ENCODE peak calls at places on chromosome 22, in ten cellular contexts. One of them, this sample, is unnamed.

GRCh38 chr22:46293591-46294260 is 2.9 kb upstream of the GTSE1 start:
- DNase-seq in MCF 10A: no peak
- DNase-seq in KBM-7: peak; percentile 75
- DNase-seq in CD4-positive, alpha-beta T cell: no peak
- DNase-seq in renal cortical epithelial cell: no peak
- DNase-seq in kidney epithelial cell: no peak
- DNase-seq in kidney: no peak
- DNase-seq in CD8-positive, alpha-beta memory T cell: no peak
- DNase-seq in naive thymus-derived CD8-positive, alpha-beta T cell: peak; percentile 31
- DNase-seq in GM23248: peak; percentile 83
- DNase-seq in this sample: peak; percentile 82

GRCh38 chr22:37334461-37334858 is 52.2 kb downstream of the CYTH4 start:
- DNase-seq in MCF 10A: no peak
- DNase-seq in KBM-7: no peak
- DNase-seq in CD4-positive, alpha-beta T cell: no peak
- DNase-seq in renal cortical epithelial cell: no peak
- DNase-seq in kidney epithelial cell: no peak
- DNase-seq in kidney: no peak
- DNase-seq in CD8-positive, alpha-beta memory T cell: no peak
- DNase-seq in naive thymus-derived CD8-positive, alpha-beta T cell: no peak
- DNase-seq in GM23248: no peak
- DNase-seq in this sample: no peak

GRCh38 chr22:44256860-44257560 is 55.7 kb downstream of the SHISAL1 start:
- DNase-seq in MCF 10A: no peak
- DNase-seq in KBM-7: no peak
- DNase-seq in CD4-positive, alpha-beta T cell: no peak
- DNase-seq in renal cortical epithelial cell: no peak
- DNase-seq in kidney epithelial cell: no peak
- DNase-seq in kidney: no peak
- DNase-seq in CD8-positive, alpha-beta memory T cell: no peak
- DNase-seq in naive thymus-derived CD8-positive, alpha-beta T cell: no peak
- DNase-seq in GM23248: no peak
- DNase-seq in this sample: no peak

GRCh38 chr22:38282397-38282796 is 9.6 kb upstream of the TMEM184B start:
- DNase-seq in MCF 10A: no peak
- DNase-seq in KBM-7: no peak
- DNase-seq in CD4-positive, alpha-beta T cell: no peak
- DNase-seq in renal cortical epithelial cell: no peak
- DNase-seq in kidney epithelial cell: no peak
- DNase-seq in kidney: no peak
- DNase-seq in CD8-positive, alpha-beta memory T cell: no peak
- DNase-seq in naive thymus-derived CD8-positive, alpha-beta T cell: no peak
- DNase-seq in GM23248: no peak
- DNase-seq in this sample: no peak

GRCh38 chr22:24758164-24758799 is 16.2 kb downstream of the PIWIL3 start:
- DNase-seq in MCF 10A: peak; percentile 71
- DNase-seq in KBM-7: peak; percentile 74
- DNase-seq in CD4-positive, alpha-beta T cell: peak; percentile 45
- DNase-seq in renal cortical epithelial cell: peak; percentile 40
- DNase-seq in kidney epithelial cell: no peak
- DNase-seq in kidney: no peak
- DNase-seq in CD8-positive, alpha-beta memory T cell: peak; percentile 26
- DNase-seq in naive thymus-derived CD8-positive, alpha-beta T cell: peak; percentile 50
- DNase-seq in GM23248: peak; percentile 66
- DNase-seq in this sample: peak; percentile 67

GRCh38 chr22:44450503-44450902 is 47.5 kb downstream of the RTL6 start:
- DNase-seq in MCF 10A: no peak
- DNase-seq in KBM-7: no peak
- DNase-seq in CD4-positive, alpha-beta T cell: no peak
- DNase-seq in renal cortical epithelial cell: no peak
- DNase-seq in kidney epithelial cell: no peak
- DNase-seq in kidney: peak; percentile 41
- DNase-seq in CD8-positive, alpha-beta memory T cell: no peak
- DNase-seq in naive thymus-derived CD8-positive, alpha-beta T cell: no peak
- DNase-seq in GM23248: no peak
- DNase-seq in this sample: no peak

GRCh38 chr22:28072066-28072465 is 153.0 kb upstream of the PITPNB start:
- DNase-seq in MCF 10A: no peak
- DNase-seq in KBM-7: no peak
- DNase-seq in CD4-positive, alpha-beta T cell: no peak
- DNase-seq in renal cortical epithelial cell: no peak
- DNase-seq in kidney epithelial cell: no peak
- DNase-seq in kidney: no peak
- DNase-seq in CD8-positive, alpha-beta memory T cell: no peak
- DNase-seq in naive thymus-derived CD8-positive, alpha-beta T cell: no peak
- DNase-seq in GM23248: peak; percentile 61
- DNase-seq in this sample: no peak

GRCh38 chr22:44063462-44064371 is 39.6 kb downstream of the PARVB start:
- DNase-seq in MCF 10A: no peak
- DNase-seq in KBM-7: no peak
- DNase-seq in CD4-positive, alpha-beta T cell: no peak
- DNase-seq in renal cortical epithelial cell: no peak
- DNase-seq in kidney epithelial cell: no peak
- DNase-seq in kidney: no peak
- DNase-seq in CD8-positive, alpha-beta memory T cell: no peak
- DNase-seq in naive thymus-derived CD8-positive, alpha-beta T cell: no peak
- DNase-seq in GM23248: no peak
- DNase-seq in this sample: no peak

GRCh38 chr22:33461698-33462434 is 403.7 kb upstream of the SYN3 start:
- DNase-seq in MCF 10A: no peak
- DNase-seq in KBM-7: no peak
- DNase-seq in CD4-positive, alpha-beta T cell: no peak
- DNase-seq in renal cortical epithelial cell: no peak
- DNase-seq in kidney epithelial cell: no peak
- DNase-seq in kidney: no peak
- DNase-seq in CD8-positive, alpha-beta memory T cell: no peak
- DNase-seq in naive thymus-derived CD8-positive, alpha-beta T cell: no peak
- DNase-seq in GM23248: no peak
- DNase-seq in this sample: no peak

GRCh38 chr22:36873614-36874308 is 13.0 kb downstream of the NCF4 start:
- DNase-seq in MCF 10A: peak; percentile 97
- DNase-seq in KBM-7: peak; percentile 48
- DNase-seq in CD4-positive, alpha-beta T cell: no peak
- DNase-seq in renal cortical epithelial cell: peak; percentile 92
- DNase-seq in kidney epithelial cell: no peak
- DNase-seq in kidney: peak; percentile 82
- DNase-seq in CD8-positive, alpha-beta memory T cell: no peak
- DNase-seq in naive thymus-derived CD8-positive, alpha-beta T cell: no peak
- DNase-seq in GM23248: peak; percentile 80
- DNase-seq in this sample: no peak

GRCh38 chr22:30420401-30421178 is 5.0 kb upstream of the MTFP1 start:
- DNase-seq in MCF 10A: peak; percentile 93
- DNase-seq in KBM-7: no peak
- DNase-seq in CD4-positive, alpha-beta T cell: no peak
- DNase-seq in renal cortical epithelial cell: peak; percentile 96
- DNase-seq in kidney epithelial cell: peak; percentile 55
- DNase-seq in kidney: no peak
- DNase-seq in CD8-positive, alpha-beta memory T cell: no peak
- DNase-seq in naive thymus-derived CD8-positive, alpha-beta T cell: no peak
- DNase-seq in GM23248: peak; percentile 93
- DNase-seq in this sample: no peak

GRCh38 chr22:21712751-21713427 is 22.7 kb downstream of the YPEL1 start:
- DNase-seq in MCF 10A: peak; percentile 78
- DNase-seq in KBM-7: peak; percentile 82
- DNase-seq in CD4-positive, alpha-beta T cell: peak; percentile 38
- DNase-seq in renal cortical epithelial cell: peak; percentile 60
- DNase-seq in kidney epithelial cell: no peak
- DNase-seq in kidney: no peak
- DNase-seq in CD8-positive, alpha-beta memory T cell: peak; percentile 53
- DNase-seq in naive thymus-derived CD8-positive, alpha-beta T cell: peak; percentile 61
- DNase-seq in GM23248: peak; percentile 89
- DNase-seq in this sample: no peak

GRCh38 chr22:38739300-38740055 is 16.3 kb downstream of the SUN2 start:
- DNase-seq in MCF 10A: no peak
- DNase-seq in KBM-7: no peak
- DNase-seq in CD4-positive, alpha-beta T cell: no peak
- DNase-seq in renal cortical epithelial cell: no peak
- DNase-seq in kidney epithelial cell: no peak
- DNase-seq in kidney: peak; percentile 76
- DNase-seq in CD8-positive, alpha-beta memory T cell: no peak
- DNase-seq in naive thymus-derived CD8-positive, alpha-beta T cell: no peak
- DNase-seq in GM23248: no peak
- DNase-seq in this sample: no peak

GRCh38 chr22:50731811-50732624 is 6.0 kb upstream of the ACR start:
- DNase-seq in MCF 10A: peak; percentile 60
- DNase-seq in KBM-7: peak; percentile 66
- DNase-seq in CD4-positive, alpha-beta T cell: peak; percentile 57
- DNase-seq in renal cortical epithelial cell: no peak
- DNase-seq in kidney epithelial cell: no peak
- DNase-seq in kidney: peak; percentile 66
- DNase-seq in CD8-positive, alpha-beta memory T cell: peak; percentile 47
- DNase-seq in naive thymus-derived CD8-positive, alpha-beta T cell: peak; percentile 64
- DNase-seq in GM23248: peak; percentile 66
- DNase-seq in this sample: no peak

GRCh38 chr22:30606455-30607299 is at the start of gene TCN2:
- DNase-seq in MCF 10A: peak; percentile 35
- DNase-seq in KBM-7: peak; percentile 70
- DNase-seq in CD4-positive, alpha-beta T cell: peak; percentile 10
- DNase-seq in renal cortical epithelial cell: peak; percentile 94
- DNase-seq in kidney epithelial cell: peak; percentile 87
- DNase-seq in kidney: peak; percentile 91
- DNase-seq in CD8-positive, alpha-beta memory T cell: no peak
- DNase-seq in naive thymus-derived CD8-positive, alpha-beta T cell: peak; percentile 17
- DNase-seq in GM23248: peak; percentile 86
- DNase-seq in this sample: peak; percentile 88

GRCh38 chr22:33853200-33854097 is 66.8 kb downstream of the LARGE1 start:
- DNase-seq in MCF 10A: peak; percentile 56
- DNase-seq in KBM-7: peak; percentile 26
- DNase-seq in CD4-positive, alpha-beta T cell: no peak
- DNase-seq in renal cortical epithelial cell: peak; percentile 79
- DNase-seq in kidney epithelial cell: peak; percentile 48
- DNase-seq in kidney: peak; percentile 84
- DNase-seq in CD8-positive, alpha-beta memory T cell: no peak
- DNase-seq in naive thymus-derived CD8-positive, alpha-beta T cell: no peak
- DNase-seq in GM23248: peak; percentile 92
- DNase-seq in this sample: peak; percentile 80

GRCh38 chr22:30667092-30667485 is 586 bp downstream of the DUSP18 start:
- DNase-seq in MCF 10A: no peak
- DNase-seq in KBM-7: peak; percentile 25
- DNase-seq in CD4-positive, alpha-beta T cell: peak; percentile 6
- DNase-seq in renal cortical epithelial cell: no peak
- DNase-seq in kidney epithelial cell: no peak
- DNase-seq in kidney: no peak
- DNase-seq in CD8-positive, alpha-beta memory T cell: no peak
- DNase-seq in naive thymus-derived CD8-positive, alpha-beta T cell: peak; percentile 12
- DNase-seq in GM23248: peak; percentile 51
- DNase-seq in this sample: no peak

GRCh38 chr22:19398206-19398605 is 33.3 kb downstream of the HIRA start:
- DNase-seq in MCF 10A: no peak
- DNase-seq in KBM-7: no peak
- DNase-seq in CD4-positive, alpha-beta T cell: no peak
- DNase-seq in renal cortical epithelial cell: no peak
- DNase-seq in kidney epithelial cell: no peak
- DNase-seq in kidney: peak; percentile 27
- DNase-seq in CD8-positive, alpha-beta memory T cell: no peak
- DNase-seq in naive thymus-derived CD8-positive, alpha-beta T cell: no peak
- DNase-seq in GM23248: peak; percentile 46
- DNase-seq in this sample: no peak

GRCh38 chr22:30314918-30315317 is 11.8 kb downstream of the TBC1D10A start:
- DNase-seq in MCF 10A: no peak
- DNase-seq in KBM-7: peak; percentile 53
- DNase-seq in CD4-positive, alpha-beta T cell: no peak
- DNase-seq in renal cortical epithelial cell: peak; percentile 67
- DNase-seq in kidney epithelial cell: no peak
- DNase-seq in kidney: no peak
- DNase-seq in CD8-positive, alpha-beta memory T cell: peak; percentile 24
- DNase-seq in naive thymus-derived CD8-positive, alpha-beta T cell: no peak
- DNase-seq in GM23248: no peak
- DNase-seq in this sample: no peak

GRCh38 chr22:47281126-47282106 is 519.0 kb downstream of the TBC1D22A start:
- DNase-seq in MCF 10A: peak; percentile 50
- DNase-seq in KBM-7: no peak
- DNase-seq in CD4-positive, alpha-beta T cell: no peak
- DNase-seq in renal cortical epithelial cell: peak; percentile 82
- DNase-seq in kidney epithelial cell: peak; percentile 70
- DNase-seq in kidney: peak; percentile 61
- DNase-seq in CD8-positive, alpha-beta memory T cell: no peak
- DNase-seq in naive thymus-derived CD8-positive, alpha-beta T cell: no peak
- DNase-seq in GM23248: peak; percentile 60
- DNase-seq in this sample: no peak

GRCh38 chr22:39300198-39300830 is 19.1 kb downstream of the RPL3 start:
- DNase-seq in MCF 10A: no peak
- DNase-seq in KBM-7: peak; percentile 77
- DNase-seq in CD4-positive, alpha-beta T cell: no peak
- DNase-seq in renal cortical epithelial cell: no peak
- DNase-seq in kidney epithelial cell: no peak
- DNase-seq in kidney: no peak
- DNase-seq in CD8-positive, alpha-beta memory T cell: no peak
- DNase-seq in naive thymus-derived CD8-positive, alpha-beta T cell: no peak
- DNase-seq in GM23248: peak; percentile 25
- DNase-seq in this sample: no peak

GRCh38 chr22:44914026-44914721 is 95.6 kb downstream of the PHF21B start:
- DNase-seq in MCF 10A: no peak
- DNase-seq in KBM-7: no peak
- DNase-seq in CD4-positive, alpha-beta T cell: no peak
- DNase-seq in renal cortical epithelial cell: no peak
- DNase-seq in kidney epithelial cell: no peak
- DNase-seq in kidney: peak; percentile 58
- DNase-seq in CD8-positive, alpha-beta memory T cell: no peak
- DNase-seq in naive thymus-derived CD8-positive, alpha-beta T cell: no peak
- DNase-seq in GM23248: no peak
- DNase-seq in this sample: peak; percentile 41

This sample was measured in sigmoid colon.